ENCODE peak calls at places on chromosomes 2 and 18, in four cellular contexts. One of them, this sample, is unnamed.
A peak's percentile ranks its signal among the peaks of the same experiment; 100 is the strongest.

GRCh38 chr2:119266091-119266589 is 42.5 kb downstream of the STEAP3 start:
- DNase-seq in central memory CD8-positive, alpha-beta T cell: no peak
- DNase-seq in erythroblast: no peak
- DNase-seq in ELF-1: no peak
- DNase-seq in this sample: no peak

GRCh38 chr18:35334183-35334582 is 10.0 kb downstream of the ZNF24 start:
- DNase-seq in central memory CD8-positive, alpha-beta T cell: no peak
- DNase-seq in erythroblast: peak; percentile 66
- DNase-seq in ELF-1: no peak
- DNase-seq in this sample: no peak

GRCh38 chr2:16513626-16514025 is 152.0 kb downstream of the CYRIA start:
- DNase-seq in central memory CD8-positive, alpha-beta T cell: no peak
- DNase-seq in erythroblast: no peak
- DNase-seq in ELF-1: no peak
- DNase-seq in this sample: no peak

GRCh38 chr2:149418065-149418464 is 87.7 kb downstream of the LYPD6 start:
- DNase-seq in central memory CD8-positive, alpha-beta T cell: no peak
- DNase-seq in erythroblast: no peak
- DNase-seq in ELF-1: no peak
- DNase-seq in this sample: no peak

GRCh38 chr2:33015421-33016142 is 68.8 kb downstream of the LTBP1 start:
- DNase-seq in central memory CD8-positive, alpha-beta T cell: no peak
- DNase-seq in erythroblast: peak; percentile 74
- DNase-seq in ELF-1: no peak
- DNase-seq in this sample: no peak

GRCh38 chr2:30510409-30510808 is 63.4 kb downstream of the LCLAT1 start:
- DNase-seq in central memory CD8-positive, alpha-beta T cell: no peak
- DNase-seq in erythroblast: no peak
- DNase-seq in ELF-1: no peak
- DNase-seq in this sample: no peak

GRCh38 chr2:152890746-152891145 is 172.3 kb downstream of the ARL6IP6 start:
- DNase-seq in central memory CD8-positive, alpha-beta T cell: no peak
- DNase-seq in erythroblast: no peak
- DNase-seq in ELF-1: no peak
- DNase-seq in this sample: no peak

GRCh38 chr2:168603439-168603961 is 147.4 kb downstream of the CERS6 start:
- DNase-seq in central memory CD8-positive, alpha-beta T cell: no peak
- DNase-seq in erythroblast: no peak
- DNase-seq in ELF-1: no peak
- DNase-seq in this sample: no peak

GRCh38 chr2:151576080-151576479 is 158.2 kb downstream of the NEB start:
- DNase-seq in central memory CD8-positive, alpha-beta T cell: no peak
- DNase-seq in erythroblast: no peak
- DNase-seq in ELF-1: no peak
- DNase-seq in this sample: no peak

GRCh38 chr2:216858312-216858711 is 1.6 kb downstream of the TNP1 start:
- DNase-seq in central memory CD8-positive, alpha-beta T cell: no peak
- DNase-seq in erythroblast: no peak
- DNase-seq in ELF-1: no peak
- DNase-seq in this sample: no peak

GRCh38 chr18:5106730-5107129 is 90.3 kb downstream of the AKAIN1 start:
- DNase-seq in central memory CD8-positive, alpha-beta T cell: no peak
- DNase-seq in erythroblast: peak; percentile 2
- DNase-seq in ELF-1: no peak
- DNase-seq in this sample: peak; percentile 3

GRCh38 chr18:63617049-63617995 is 26.7 kb downstream of the SERPINB4 start:
- DNase-seq in central memory CD8-positive, alpha-beta T cell: no peak
- DNase-seq in erythroblast: no peak
- DNase-seq in ELF-1: no peak
- DNase-seq in this sample: no peak

GRCh38 chr2:30280596-30281434 is 49.5 kb downstream of the LBH start:
- DNase-seq in central memory CD8-positive, alpha-beta T cell: no peak
- DNase-seq in erythroblast: no peak
- DNase-seq in ELF-1: peak; percentile 19
- DNase-seq in this sample: no peak

GRCh38 chr18:70322928-70323327 is 34.1 kb downstream of the SOCS6 start:
- DNase-seq in central memory CD8-positive, alpha-beta T cell: no peak
- DNase-seq in erythroblast: peak; percentile 14
- DNase-seq in ELF-1: no peak
- DNase-seq in this sample: no peak

GRCh38 chr2:159713691-159714585 is 1.6 kb downstream of the MARCHF7 start:
- DNase-seq in central memory CD8-positive, alpha-beta T cell: no peak
- DNase-seq in erythroblast: peak; percentile 60
- DNase-seq in ELF-1: no peak
- DNase-seq in this sample: peak; percentile 28

GRCh38 chr2:127628767-127629614 is 17.0 kb upstream of the GPR17 start:
- DNase-seq in central memory CD8-positive, alpha-beta T cell: no peak
- DNase-seq in erythroblast: no peak
- DNase-seq in ELF-1: no peak
- DNase-seq in this sample: no peak

GRCh38 chr18:12991839-12992216 is 666 bp downstream of the CEP192 start:
- DNase-seq in central memory CD8-positive, alpha-beta T cell: no peak
- DNase-seq in erythroblast: no peak
- DNase-seq in ELF-1: no peak
- DNase-seq in this sample: no peak

GRCh38 chr2:653645-654425 is 23.4 kb downstream of the TMEM18 start:
- DNase-seq in central memory CD8-positive, alpha-beta T cell: peak; percentile 6
- DNase-seq in erythroblast: no peak
- DNase-seq in ELF-1: no peak
- DNase-seq in this sample: no peak

GRCh38 chr2:52805901-52806410 is 961.6 kb upstream of the CHAC2 start:
- DNase-seq in central memory CD8-positive, alpha-beta T cell: no peak
- DNase-seq in erythroblast: no peak
- DNase-seq in ELF-1: no peak
- DNase-seq in this sample: no peak

GRCh38 chr2:134681201-134681600 is 37.6 kb downstream of the TMEM163 start:
- DNase-seq in central memory CD8-positive, alpha-beta T cell: peak; percentile 6
- DNase-seq in erythroblast: no peak
- DNase-seq in ELF-1: no peak
- DNase-seq in this sample: no peak

GRCh38 chr2:175855794-175856453 is 146.1 kb downstream of the LNPK start:
- DNase-seq in central memory CD8-positive, alpha-beta T cell: no peak
- DNase-seq in erythroblast: no peak
- DNase-seq in ELF-1: no peak
- DNase-seq in this sample: no peak

GRCh38 chr2:15672961-15673918 is 81.6 kb downstream of the DDX1 start:
- DNase-seq in central memory CD8-positive, alpha-beta T cell: no peak
- DNase-seq in erythroblast: no peak
- DNase-seq in ELF-1: no peak
- DNase-seq in this sample: no peak

GRCh38 chr2:27303093-27304025 is 4.9 kb downstream of the UCN start:
- DNase-seq in central memory CD8-positive, alpha-beta T cell: peak; percentile 21
- DNase-seq in erythroblast: peak; percentile 76
- DNase-seq in ELF-1: peak; percentile 69
- DNase-seq in this sample: peak; percentile 70

GRCh38 chr18:22006458-22006857 is 162.9 kb upstream of the GATA6 start:
- DNase-seq in central memory CD8-positive, alpha-beta T cell: no peak
- DNase-seq in erythroblast: no peak
- DNase-seq in ELF-1: no peak
- DNase-seq in this sample: no peak

GRCh38 chr2:71833855-71834554 is 313.7 kb downstream of the CYP26B1 start:
- DNase-seq in central memory CD8-positive, alpha-beta T cell: no peak
- DNase-seq in erythroblast: no peak
- DNase-seq in ELF-1: no peak
- DNase-seq in this sample: no peak

GRCh38 chr18:46833899-46834298 is 77.0 kb upstream of the ST8SIA5 start:
- DNase-seq in central memory CD8-positive, alpha-beta T cell: no peak
- DNase-seq in erythroblast: no peak
- DNase-seq in ELF-1: no peak
- DNase-seq in this sample: no peak

GRCh38 chr2:157438907-157439791 is 4.7 kb downstream of the CYTIP start:
- DNase-seq in central memory CD8-positive, alpha-beta T cell: no peak
- DNase-seq in erythroblast: no peak
- DNase-seq in ELF-1: no peak
- DNase-seq in this sample: no peak

GRCh38 chr2:85755122-85756027 is 1.6 kb downstream of the ATOH8 start:
- DNase-seq in central memory CD8-positive, alpha-beta T cell: no peak
- DNase-seq in erythroblast: no peak
- DNase-seq in ELF-1: no peak
- DNase-seq in this sample: no peak

GRCh38 chr2:9757430-9758287 is 85.6 kb upstream of the TAF1B start:
- DNase-seq in central memory CD8-positive, alpha-beta T cell: no peak
- DNase-seq in erythroblast: no peak
- DNase-seq in ELF-1: peak; percentile 87
- DNase-seq in this sample: no peak

GRCh38 chr2:202965810-202966454 is 48.7 kb upstream of the NBEAL1 start:
- DNase-seq in central memory CD8-positive, alpha-beta T cell: no peak
- DNase-seq in erythroblast: peak; percentile 89
- DNase-seq in ELF-1: peak; percentile 75
- DNase-seq in this sample: peak; percentile 50

This sample was measured in K562.